ENCODE peak calls at places on chromosomes 6 and 20, in nine cellular contexts. B is hepatocyte; J is fibroblast of lung; E is IMR-90; A is lung; F is ascending aorta; K is uterus; M is OCI-LY7; N is CD8-positive, alpha-beta memory T cell. L is an unnamed sample.

GRCh38 chr6:54970337-54970736 is 123.8 kb downstream of the FAM83B start:
- DNase-seq in N (no peak), B (no peak), A (no peak), K (no peak), M (no peak), F (no peak), J (no peak), E (no peak), L (no peak)

GRCh38 chr6:151663559-151663958 is 143.9 kb upstream of the ESR1 start:
- DNase-seq in K (no peak), J (no peak), B (no peak), A (no peak), F (no peak), N (no peak), M (no peak), E (no peak), L (no peak)

GRCh38 chr6:21529431-21529830 is 64.1 kb upstream of the SOX4 start:
- DNase-seq in B (no peak), E (no peak), A (no peak), K (no peak), F (no peak), M (no peak), J (no peak), N (no peak), L (no peak)

GRCh38 chr6:148359228-148359627 is 16.6 kb downstream of the SASH1 start:
- DNase-seq in F (no peak), M (no peak), B (no peak), N (no peak), K (no peak), A (no peak), E (no peak), J (no peak), L (no peak)

GRCh38 chr6:169702640-169703246 is 817 bp downstream of the C6orf120 start:
- DNase-seq in J (no peak), M (peak; percentile 50), E (peak; percentile 19), N (peak; percentile 58), A (peak; percentile 50), K (no peak), B (peak; percentile 53), F (no peak), L (no peak)

GRCh38 chr20:4507288-4507719 is 214.4 kb upstream of the PRND start:
- DNase-seq in M (no peak), B (no peak), E (peak; percentile 95), A (no peak), N (no peak), K (no peak), F (no peak), J (peak; percentile 82), L (no peak)

GRCh38 chr6:85458782-85459181 is 8.9 kb downstream of the NT5E start:
- DNase-seq in N (no peak), F (no peak), K (no peak), E (no peak), J (no peak), A (no peak), M (no peak), B (no peak), L (no peak)

GRCh38 chr20:41110930-41111577 is 26.3 kb upstream of the PLCG1 start:
- DNase-seq in J (no peak), A (no peak), E (no peak), F (no peak), M (no peak), K (no peak), N (no peak), B (peak; percentile 71), L (no peak)

GRCh38 chr20:6566821-6567220 is 200.7 kb upstream of the BMP2 start:
- DNase-seq in A (no peak), E (peak; percentile 96), K (no peak), J (peak; percentile 90), B (peak; percentile 38), N (no peak), F (no peak), M (no peak), L (no peak)

GRCh38 chr20:19992996-19993908 is 23.9 kb upstream of the NAA20 start:
- DNase-seq in K (no peak), N (no peak), A (no peak), B (peak; percentile 84), F (no peak), M (no peak), E (peak; percentile 91), J (peak; percentile 78), L (no peak)

GRCh38 chr6:113879186-113880096 is 22.3 kb downstream of the MARCKS start:
- DNase-seq in A (no peak), E (peak; percentile 83), B (peak; percentile 83), M (peak; percentile 24), F (no peak), N (no peak), K (peak; percentile 55), J (peak; percentile 76), L (peak; percentile 17)

GRCh38 chr20:49694450-49695071 is 19.1 kb downstream of the B4GALT5 start:
- DNase-seq in B (no peak), N (no peak), J (no peak), F (no peak), E (no peak), M (no peak), A (no peak), K (no peak), L (no peak)
- H3K4me1 ChIP-seq in B (peaks cover 32% of the 10 kb centered on the region), N (peaks cover 18% of the 10 kb centered on the region), J (peaks cover 3% of the 10 kb centered on the region), F (no peaks in the 10 kb centered on the region), E (peaks cover 11% of the 10 kb centered on the region), M (peaks cover 70% of the 10 kb centered on the region), A (peaks cover 12% of the 10 kb centered on the region), K (peaks cover 15% of the 10 kb centered on the region), L (no peaks in the 10 kb centered on the region)

DNA sequence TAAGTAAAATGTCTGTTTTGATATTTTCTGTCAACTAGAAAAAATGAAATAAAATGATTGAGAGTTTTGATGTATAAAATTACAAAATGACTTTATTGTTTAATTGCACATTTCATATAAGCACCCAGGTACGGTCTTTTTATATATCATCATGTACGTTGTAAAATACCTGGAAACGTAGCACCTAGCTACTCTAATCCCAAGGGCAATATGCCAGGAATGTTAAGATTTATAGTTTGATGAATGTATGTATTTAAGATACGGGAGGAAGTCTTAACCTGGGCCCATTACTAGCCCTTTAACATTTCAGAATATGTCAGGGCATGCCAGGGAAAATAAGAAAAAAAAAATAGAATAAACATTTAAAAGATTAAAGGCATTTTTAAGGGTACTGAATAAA is 490.9 kb upstream of the NRSN1 start:
- DNase-seq in F (no peak), E (no peak), K (no peak), A (no peak), B (no peak), J (no peak), N (no peak), M (no peak), L (no peak)
- H3K36me3 ChIP-seq in F (no peaks in the 10 kb centered on the region), E (no peaks in the 10 kb centered on the region), K (no peaks in the 10 kb centered on the region), A (no peaks in the 10 kb centered on the region), B (no peaks in the 10 kb centered on the region), J (no peaks in the 10 kb centered on the region), N (no peaks in the 10 kb centered on the region), M (no peaks in the 10 kb centered on the region), L (no peaks in the 10 kb centered on the region)

GRCh38 chr6:14880052-14880451 is 365.8 kb upstream of the JARID2 start:
- DNase-seq in F (no peak), J (no peak), E (no peak), K (no peak), N (no peak), A (no peak), M (no peak), B (no peak), L (no peak)

GRCh38 chr6:14876778-14877613 is 368.9 kb upstream of the JARID2 start:
- DNase-seq in F (no peak), E (peak; percentile 94), M (peak; percentile 7), N (peak; percentile 25), B (no peak), J (peak; percentile 73), K (no peak), A (no peak), L (no peak)

GRCh38 chr6:14875678-14876063 is 370.2 kb upstream of the JARID2 start:
- DNase-seq in N (no peak), J (peak; percentile 27), K (no peak), M (no peak), E (no peak), B (no peak), A (no peak), F (no peak), L (no peak)

GRCh38 chr6:14874975-14875677 is 370.7 kb upstream of the JARID2 start:
- DNase-seq in J (no peak), F (no peak), A (no peak), K (no peak), N (no peak), M (no peak), B (no peak), E (no peak), L (no peak)

DNA sequence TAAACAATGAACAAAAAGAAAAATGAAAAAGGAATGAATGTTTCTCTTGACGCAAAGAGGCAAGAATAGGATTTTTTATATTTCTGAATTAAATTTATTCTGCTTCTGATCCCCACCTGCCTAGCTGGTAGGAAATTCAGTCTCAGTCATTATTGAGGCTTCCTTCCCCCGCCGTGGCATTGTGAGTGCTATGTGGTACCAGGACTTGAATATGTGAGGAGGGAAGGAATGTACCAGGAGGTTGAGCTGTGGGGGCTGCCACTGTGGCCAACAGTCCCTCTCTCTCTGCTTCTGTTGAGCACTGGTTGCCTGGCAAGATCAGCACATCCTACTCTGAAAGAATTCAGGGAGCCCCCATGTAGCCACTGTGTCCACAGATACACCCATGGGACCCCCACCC is 368.1 kb upstream of the JARID2 start:
- DNase-seq in J (no peak), B (no peak), K (no peak), N (no peak), E (no peak), F (no peak), M (no peak), A (no peak), L (no peak)
- H3K4me1 ChIP-seq in J (peaks cover 6% of the 10 kb centered on the region), B (peaks cover 6% of the 10 kb centered on the region), K (no peaks in the 10 kb centered on the region), N (peaks cover 20% of the 10 kb centered on the region), E (peaks cover 18% of the 10 kb centered on the region), F (peaks cover 4% of the 10 kb centered on the region), M (peaks cover 10% of the 10 kb centered on the region), A (no peaks in the 10 kb centered on the region), L (peaks cover 20% of the 10 kb centered on the region)

GRCh38 chr20:47246061-47246460 is 110.4 kb downstream of the ZMYND8 start:
- DNase-seq in M (no peak), J (no peak), K (no peak), E (no peak), A (no peak), F (no peak), N (no peak), B (no peak), L (no peak)

GRCh38 chr20:47244451-47244850 is 112.0 kb downstream of the ZMYND8 start:
- DNase-seq in M (no peak), B (no peak), F (no peak), E (no peak), J (no peak), K (no peak), A (no peak), N (no peak), L (no peak)

GRCh38 chr20:47241345-47241781 is 115.1 kb downstream of the ZMYND8 start:
- DNase-seq in A (no peak), N (no peak), K (peak; percentile 40), J (peak; percentile 99), F (no peak), B (no peak), M (no peak), E (peak; percentile 99), L (no peak)

GRCh38 chr20:47243906-47244305 is 112.6 kb downstream of the ZMYND8 start:
- DNase-seq in B (no peak), K (no peak), N (no peak), M (no peak), J (no peak), E (no peak), A (no peak), F (no peak), L (no peak)

DNA sequence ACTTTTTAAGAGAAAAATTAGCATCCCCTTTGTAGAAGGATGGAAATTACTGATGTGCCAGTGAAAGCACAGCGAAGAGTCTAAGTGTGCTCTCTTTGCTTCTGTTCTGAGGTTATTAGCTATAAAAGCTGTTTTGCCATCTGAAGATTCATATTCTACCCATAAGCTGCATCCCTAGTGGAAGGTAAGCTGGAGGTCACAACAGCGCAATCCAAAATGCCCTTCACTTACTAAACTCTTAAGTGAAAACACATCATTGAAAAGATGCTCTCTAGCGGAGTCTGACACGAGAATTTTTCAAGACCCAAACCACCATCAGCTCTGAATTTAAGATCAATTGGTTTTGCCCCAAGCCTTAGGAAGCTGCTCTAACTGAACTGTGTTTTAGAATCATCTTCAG is 113.5 kb downstream of the ZMYND8 start:
- DNase-seq in F (no peak), A (no peak), K (no peak), N (no peak), E (no peak), M (no peak), J (no peak), B (no peak), L (no peak)
- H3K36me3 ChIP-seq in F (peaks cover 24% of the 10 kb centered on the region), A (peaks cover 31% of the 10 kb centered on the region), K (no peaks in the 10 kb centered on the region), N (peaks cover 39% of the 10 kb centered on the region), E (peaks cover 27% of the 10 kb centered on the region), M (peaks cover 92% of the 10 kb centered on the region), J (peaks cover 4% of the 10 kb centered on the region), B (peaks cover 4% of the 10 kb centered on the region), L (peaks cover 80% of the 10 kb centered on the region)